ENCODE peak calls at places on chromosomes 7 and 10, in six cellular contexts. N, J, U, C, I and B are unnamed samples.

GRCh38 chr10:129657297-129657974 is 190.4 kb downstream of the MGMT start:
- DNase-seq in I (no peak), N (no peak), C (no peak), U (no peak), J (no peak), B (no peak)

GRCh38 chr10:124624456-124624855 is 119.7 kb downstream of the FAM53B start:
- DNase-seq in U (no peak), C (no peak), J (no peak), N (no peak), I (no peak), B (no peak)

GRCh38 chr10:105185101-105185500 is 544.0 kb downstream of the SORCS3 start:
- DNase-seq in N (no peak), I (no peak), C (no peak), J (no peak), U (no peak), B (no peak)

GRCh38 chr7:68148440-68148839 is 1151.8 kb downstream of the TYW1 start:
- DNase-seq in C (peak; percentile 77), N (no peak), J (no peak), I (no peak), U (no peak), B (no peak)

GRCh38 chr10:59387951-59388431 is 25.6 kb upstream of the FAM13C start:
- DNase-seq in I (peak; percentile 69), N (no peak), J (no peak), C (no peak), U (no peak), B (no peak)

GRCh38 chr7:93799750-93800357 is 90.7 kb downstream of the TFPI2 start:
- DNase-seq in I (peak; percentile 73), C (no peak), J (no peak), U (no peak), N (peak; percentile 12), B (no peak)

GRCh38 chr7:106029448-106029847 is 66.4 kb downstream of the CDHR3 start:
- DNase-seq in I (no peak), J (no peak), N (no peak), U (no peak), C (no peak), B (no peak)

GRCh38 chr10:119542357-119542989 is at the start of gene RGS10:
- DNase-seq in I (peak; percentile 89), C (no peak), J (peak; percentile 88), N (no peak), U (peak; percentile 72), B (peak; percentile 60)

GRCh38 chr7:1393421-1393820 is 65.8 kb downstream of the MICALL2 start:
- DNase-seq in J (no peak), U (no peak), C (no peak), I (no peak), N (no peak), B (no peak)

GRCh38 chr7:66500087-66500486 is 128.6 kb upstream of the KCTD7 start:
- DNase-seq in U (no peak), I (no peak), N (no peak), J (no peak), C (no peak), B (no peak)

GRCh38 chr7:29588212-29588611 is 24.6 kb downstream of the PRR15 start:
- DNase-seq in I (no peak), N (no peak), C (no peak), U (no peak), J (no peak), B (no peak)

GRCh38 chr7:129843982-129844840 is 108.5 kb downstream of the UBE2H start:
- DNase-seq in U (no peak), I (no peak), J (no peak), C (no peak), N (no peak), B (no peak)

GRCh38 chr7:63900394-63901203 is 98.0 kb upstream of the ZNF722 start:
- DNase-seq in U (peak; percentile 98), J (peak; percentile 87), N (peak; percentile 17), C (peak; percentile 90), I (no peak), B (peak; percentile 71)

GRCh38 chr7:128427289-128427891 is 17.6 kb upstream of the IMPDH1 start:
- DNase-seq in I (peak; percentile 89), J (no peak), C (peak; percentile 18), N (peak; percentile 72), U (peak; percentile 74), B (peak; percentile 44)

GRCh38 chr7:47366211-47366610 is 215.7 kb downstream of the TNS3 start:
- DNase-seq in I (no peak), N (no peak), U (no peak), J (no peak), C (no peak), B (no peak)

GRCh38 chr7:70703785-70704184 is 428.2 kb upstream of the GALNT17 start:
- DNase-seq in J (no peak), C (no peak), I (no peak), U (no peak), N (no peak), B (no peak)

GRCh38 chr7:48048113-48048512 is 12.8 kb downstream of the C7orf57 start:
- DNase-seq in I (no peak), N (no peak), C (no peak), J (no peak), U (no peak), B (no peak)

GRCh38 chr7:12422449-12423320 is 19.0 kb upstream of the VWDE start:
- DNase-seq in J (no peak), N (no peak), I (no peak), U (no peak), C (no peak), B (no peak)

GRCh38 chr10:113056468-113057021 is 106.5 kb downstream of the TCF7L2 start:
- DNase-seq in I (peak; percentile 80), C (no peak), N (no peak), U (no peak), J (no peak), B (no peak)

GRCh38 chr10:97466755-97467154 is 20.8 kb downstream of the ZDHHC16 start:
- DNase-seq in C (no peak), I (no peak), J (no peak), U (no peak), N (no peak), B (no peak)

GRCh38 chr10:98270786-98271185 is 2.8 kb upstream of the LOXL4 start:
- DNase-seq in N (no peak), U (no peak), J (no peak), I (no peak), C (no peak), B (no peak)

GRCh38 chr7:138388673-138389491 is 71.2 kb upstream of the TRIM24 start:
- DNase-seq in J (no peak), I (no peak), U (no peak), N (no peak), C (no peak), B (no peak)

GRCh38 chr10:34522542-34522941 is 292.6 kb downstream of the PARD3 start:
- DNase-seq in J (no peak), I (peak; percentile 17), U (peak; percentile 32), N (peak; percentile 31), C (peak; percentile 29), B (peak; percentile 23)

GRCh38 chr10:96377816-96378294 is 19.1 kb upstream of the OPALIN start:
- DNase-seq in N (no peak), I (no peak), U (no peak), C (no peak), J (no peak), B (no peak)

GRCh38 chr10:49398000-49398861 is 2.3 kb upstream of the DRGX start:
- DNase-seq in N (no peak), C (no peak), U (peak; percentile 45), I (peak; percentile 61), J (peak; percentile 52), B (no peak)

GRCh38 chr10:15351099-15351820 is 19.8 kb downstream of the FAM171A1 start:
- DNase-seq in I (no peak), C (no peak), J (no peak), N (no peak), U (no peak), B (no peak)

GRCh38 chr10:124323145-124323725 is 95.5 kb downstream of the OAT start:
- DNase-seq in I (peak; percentile 42), C (no peak), N (no peak), J (no peak), U (no peak), B (no peak)

GRCh38 chr10:110076559-110077318 is 69.0 kb downstream of the ADD3 start:
- DNase-seq in C (no peak), U (no peak), J (no peak), I (peak; percentile 95), N (peak; percentile 13), B (no peak)

GRCh38 chr7:115005942-115006341 is 84.0 kb downstream of the MDFIC start:
- DNase-seq in J (no peak), C (no peak), N (no peak), U (no peak), I (no peak), B (no peak)

GRCh38 chr10:28254290-28254985 is 48.4 kb downstream of the MPP7 start:
- DNase-seq in C (no peak), U (no peak), J (no peak), N (no peak), I (peak; percentile 40), B (no peak)

GRCh38 chr10:116694253-116694926 is 48.0 kb downstream of the HSPA12A start:
- DNase-seq in N (no peak), U (no peak), I (no peak), C (no peak), J (no peak), B (no peak)

GRCh38 chr7:74042746-74043522 is 15.0 kb downstream of the ELN start:
- DNase-seq in C (no peak), I (no peak), N (no peak), J (no peak), U (no peak), B (peak; percentile 64)

GRCh38 chr7:1225462-1226154 is 7.1 kb upstream of the UNCX start:
- DNase-seq in I (peak; percentile 40), U (no peak), C (no peak), N (no peak), J (peak; percentile 60), B (peak; percentile 54)